ENCODE peak calls at places on chromosomes 5 and 9, in ten cellular contexts. T is tibial nerve, A is IMR-90, C is lung, R is coronary artery, U is heart left ventricle, I is GM12865, G is astrocyte of the spinal cord, Q is BJ, H is foreskin fibroblast. K is an unnamed sample.

GRCh38 chr9:107242073-107243063 is 40.7 kb upstream of the RAD23B start:
- DNase-seq in A (peak), I (peak), H (peak), Q (no peak), C (no peak), T (no peak), R (no peak), G (peak), U (no peak), K (no peak)

GRCh38 chr5:113050606-113051391 is 74.2 kb downstream of the DCP2 start:
- DNase-seq in G (peak), U (no peak), R (no peak), Q (peak), H (peak), A (peak), T (peak), C (no peak), I (no peak), K (peak)

GRCh38 chr9:38390851-38391250 is 1.7 kb upstream of the ALDH1B1 start:
- DNase-seq in A (no peak), C (no peak), U (no peak), T (no peak), I (no peak), H (no peak), G (no peak), Q (no peak), R (no peak), K (no peak)

GRCh38 chr9:125965421-125965820 is 218.2 kb downstream of the PBX3 start:
- DNase-seq in U (no peak), T (no peak), A (no peak), H (no peak), C (no peak), G (no peak), R (no peak), I (no peak), Q (no peak), K (no peak)

GRCh38 chr9:23824241-23825142 is 1.5 kb downstream of the ELAVL2 start:
- DNase-seq in C (no peak), I (no peak), U (no peak), T (no peak), Q (no peak), G (peak), H (peak), A (no peak), R (no peak), K (no peak)

GRCh38 chr5:66596791-66597757 is 881 bp downstream of the MAST4 start:
- DNase-seq in U (peak), A (no peak), I (no peak), Q (no peak), G (peak), H (peak), R (no peak), T (no peak), C (peak), K (no peak)

GRCh38 chr5:55691265-55692105 is 20.6 kb downstream of the SLC38A9 start:
- DNase-seq in C (no peak), U (no peak), I (peak), R (no peak), G (peak), Q (no peak), T (no peak), A (peak), H (peak), K (no peak)

GRCh38 chr5:172343741-172344140 is 60.2 kb upstream of the UBTD2 start:
- DNase-seq in G (no peak), C (no peak), A (no peak), I (no peak), Q (no peak), T (no peak), U (no peak), R (no peak), H (no peak), K (no peak)

GRCh38 chr9:131731237-131731995 is 8.5 kb downstream of the RAPGEF1 start:
- DNase-seq in A (peak), C (no peak), H (peak), T (no peak), Q (no peak), G (no peak), I (peak), R (no peak), U (no peak), K (no peak)

GRCh38 chr5:157511656-157512644 is 51.9 kb downstream of the NIPAL4 start:
- DNase-seq in I (no peak), U (peak), A (peak), R (peak), Q (peak), C (peak), T (peak), H (peak), G (peak), K (peak)

GRCh38 chr9:112271466-112272098 is 61.8 kb downstream of the PTBP3 start:
- DNase-seq in T (no peak), R (no peak), A (peak), C (no peak), I (no peak), Q (no peak), H (no peak), G (peak), U (no peak), K (no peak)

GRCh38 chr9:125544988-125545651 is 161.9 kb downstream of the MAPKAP1 start:
- DNase-seq in R (peak), A (peak), T (no peak), I (no peak), C (peak), U (no peak), G (peak), H (peak), Q (peak), K (no peak)

GRCh38 chr5:53027913-53028312 is 38.8 kb downstream of the ITGA2 start:
- DNase-seq in U (peak), Q (no peak), H (peak), G (peak), R (no peak), I (no peak), C (no peak), A (peak), T (no peak), K (no peak)

GRCh38 chr5:93582677-93583524 is at the start of gene NR2F1:
- DNase-seq in A (peak), Q (peak), R (no peak), G (peak), T (peak), C (peak), H (peak), U (no peak), I (peak), K (peak)

GRCh38 chr5:111144352-111144930 is 52.3 kb downstream of the WDR36 start:
- DNase-seq in T (no peak), H (peak), U (no peak), R (no peak), A (no peak), Q (no peak), G (peak), C (no peak), I (peak), K (no peak)

GRCh38 chr5:3262451-3262850 is 333.2 kb upstream of the IRX1 start:
- DNase-seq in R (no peak), U (no peak), H (no peak), I (no peak), Q (no peak), T (no peak), A (no peak), G (no peak), C (peak), K (no peak)

GRCh38 chr5:164358531-164359259 is 853.3 kb downstream of the MAT2B start:
- DNase-seq in T (no peak), I (no peak), G (peak), A (peak), R (no peak), H (peak), U (no peak), Q (no peak), C (no peak), K (no peak)

GRCh38 chr9:122128432-122129343 is 30.9 kb downstream of the NDUFA8 start:
- DNase-seq in A (no peak), U (peak), C (no peak), I (no peak), Q (no peak), T (no peak), R (no peak), H (no peak), G (no peak), K (no peak)

GRCh38 chr5:175079707-175080106 is 355.3 kb downstream of the MSX2 start:
- DNase-seq in C (no peak), G (no peak), H (no peak), A (no peak), R (no peak), U (no peak), T (no peak), I (no peak), Q (no peak), K (no peak)

GRCh38 chr5:119274767-119275130 is 81.1 kb upstream of the TNFAIP8 start:
- DNase-seq in C (no peak), A (peak), G (peak), R (no peak), T (no peak), I (peak), H (peak), Q (peak), U (no peak), K (peak)

GRCh38 chr5:102826629-102827028 is 71.5 kb downstream of the PAM start:
- DNase-seq in A (no peak), C (no peak), I (no peak), G (no peak), T (no peak), U (no peak), H (no peak), Q (no peak), R (no peak), K (no peak)

GRCh38 chr9:118029425-118029824 is 325.2 kb downstream of the TLR4 start:
- DNase-seq in Q (no peak), U (no peak), A (no peak), I (no peak), R (no peak), H (no peak), C (no peak), G (no peak), T (no peak), K (no peak)

GRCh38 chr5:135091286-135091685 is 57.3 kb upstream of the PITX1 start:
- DNase-seq in G (no peak), Q (no peak), A (no peak), C (no peak), U (no peak), R (peak), I (no peak), T (no peak), H (no peak), K (no peak)

GRCh38 chr9:113151696-113152630 is 1.2 kb downstream of the SLC31A2 start:
- DNase-seq in A (no peak), C (no peak), I (no peak), U (no peak), R (no peak), H (no peak), T (peak), G (no peak), Q (no peak), K (no peak)

GRCh38 chr5:36624277-36624676 is 17.9 kb downstream of the SLC1A3 start:
- DNase-seq in Q (no peak), A (no peak), G (no peak), R (no peak), H (no peak), U (no peak), I (no peak), T (no peak), C (no peak), K (no peak)

GRCh38 chr9:35650341-35651158 is at the start of gene SIT1:
- DNase-seq in C (no peak), T (no peak), U (no peak), H (no peak), A (no peak), R (no peak), G (no peak), Q (no peak), I (peak), K (no peak)

GRCh38 chr9:133592731-133593409 is 16.3 kb downstream of the FAM163B start:
- DNase-seq in H (no peak), T (no peak), Q (no peak), R (no peak), G (no peak), I (peak), U (no peak), A (no peak), C (no peak), K (no peak)

GRCh38 chr9:136135326-136136126 is 16.9 kb upstream of the TMEM250 start:
- DNase-seq in R (no peak), U (no peak), C (no peak), H (no peak), T (no peak), I (no peak), Q (no peak), A (no peak), G (no peak), K (no peak)

GRCh38 chr5:169805527-169805934 is 168.5 kb downstream of the DOCK2 start:
- DNase-seq in I (peak), H (no peak), R (no peak), U (no peak), T (no peak), A (peak), C (no peak), G (no peak), Q (no peak), K (no peak)

GRCh38 chr5:146878471-146879172 is at the start of gene PPP2R2B:
- DNase-seq in Q (no peak), T (no peak), I (no peak), C (no peak), H (peak), G (peak), U (peak), R (peak), A (peak), K (no peak)

GRCh38 chr9:27276182-27277030 is 20.5 kb downstream of the EQTN start:
- DNase-seq in R (no peak), C (no peak), A (peak), G (peak), T (peak), Q (no peak), U (no peak), I (peak), H (peak), K (peak)

GRCh38 chr9:123696476-123696875 is 233.4 kb downstream of the DENND1A start:
- DNase-seq in I (no peak), R (no peak), H (peak), G (no peak), T (no peak), Q (no peak), A (peak), U (no peak), C (no peak), K (no peak)

GRCh38 chr5:643811-644271 is 31.7 kb downstream of the CEP72 start:
- DNase-seq in G (peak), R (no peak), T (no peak), C (no peak), A (no peak), Q (no peak), U (no peak), H (no peak), I (peak), K (no peak)

GRCh38 chr9:92664394-92665152 is 5.4 kb downstream of the IPPK start:
- DNase-seq in U (no peak), A (peak), C (no peak), G (peak), I (peak), R (no peak), T (no peak), Q (no peak), H (no peak), K (no peak)

GRCh38 chr5:152372875-152373274 is 32.2 kb downstream of the NMUR2 start:
- DNase-seq in G (no peak), U (no peak), R (no peak), A (no peak), I (no peak), Q (no peak), T (no peak), C (no peak), H (no peak), K (no peak)

GRCh38 chr9:17962747-17963146 is 383.9 kb downstream of the SH3GL2 start:
- DNase-seq in R (no peak), A (no peak), I (no peak), Q (no peak), H (no peak), C (no peak), T (peak), U (peak), G (no peak), K (no peak)

GRCh38 chr5:171863928-171864327 is 78.3 kb downstream of the SMIM23 start:
- DNase-seq in G (peak), Q (peak), R (no peak), T (no peak), A (peak), I (no peak), C (no peak), H (peak), U (no peak), K (peak)

GRCh38 chr5:157607371-157608161 is 32.0 kb upstream of the ADAM19 start:
- DNase-seq in G (peak), T (no peak), C (no peak), A (peak), R (no peak), I (peak), U (no peak), H (peak), Q (no peak), K (no peak)

GRCh38 chr5:150209020-150209635 is 19.3 kb downstream of the SLC6A7 start:
- DNase-seq in R (peak), H (peak), Q (no peak), I (no peak), T (peak), A (peak), C (peak), G (peak), U (no peak), K (peak)

DNA sequence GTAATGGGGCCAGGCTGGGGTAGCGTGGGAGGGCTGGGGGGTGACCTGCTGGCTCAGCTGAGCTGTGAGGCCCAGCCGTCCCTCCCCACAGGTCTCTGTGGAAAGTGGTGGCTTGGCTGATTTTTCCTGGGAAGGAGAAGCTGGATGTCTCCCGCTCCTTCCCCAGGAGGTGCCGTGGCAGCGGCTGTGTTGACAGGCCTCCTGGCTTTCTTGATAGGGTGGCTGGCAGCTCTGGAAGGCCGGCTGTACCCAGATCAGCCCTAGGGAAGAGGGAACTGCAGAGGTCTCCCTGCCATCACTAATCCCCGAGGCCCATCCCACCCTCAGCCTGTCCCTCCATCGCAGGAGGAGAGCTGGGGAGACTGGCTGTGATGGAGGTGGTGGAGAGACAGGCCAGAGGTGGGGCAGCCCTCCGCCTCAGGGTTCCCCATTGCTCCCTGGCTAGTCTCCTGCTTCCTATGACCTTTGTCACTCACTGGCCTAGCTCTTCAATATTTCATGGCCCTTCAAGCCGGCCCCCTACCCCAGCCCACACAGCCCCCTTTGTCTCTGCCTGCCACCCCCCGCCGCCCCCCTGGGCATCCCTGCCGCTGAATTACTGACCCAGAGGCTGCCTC is 6.8 kb downstream of the CXXC5 start:
- DNase-seq in G (no peak), I (no peak), Q (no peak), H (no peak), T (no peak), U (peak), R (no peak), A (no peak), C (no peak), K (no peak)
- H3K4me3 ChIP-seq in G (peak), I (no peak), Q (no peak), H (no peak), T (peak), U (no peak), R (peak), A (no peak), C (no peak), K (no peak)

DNA sequence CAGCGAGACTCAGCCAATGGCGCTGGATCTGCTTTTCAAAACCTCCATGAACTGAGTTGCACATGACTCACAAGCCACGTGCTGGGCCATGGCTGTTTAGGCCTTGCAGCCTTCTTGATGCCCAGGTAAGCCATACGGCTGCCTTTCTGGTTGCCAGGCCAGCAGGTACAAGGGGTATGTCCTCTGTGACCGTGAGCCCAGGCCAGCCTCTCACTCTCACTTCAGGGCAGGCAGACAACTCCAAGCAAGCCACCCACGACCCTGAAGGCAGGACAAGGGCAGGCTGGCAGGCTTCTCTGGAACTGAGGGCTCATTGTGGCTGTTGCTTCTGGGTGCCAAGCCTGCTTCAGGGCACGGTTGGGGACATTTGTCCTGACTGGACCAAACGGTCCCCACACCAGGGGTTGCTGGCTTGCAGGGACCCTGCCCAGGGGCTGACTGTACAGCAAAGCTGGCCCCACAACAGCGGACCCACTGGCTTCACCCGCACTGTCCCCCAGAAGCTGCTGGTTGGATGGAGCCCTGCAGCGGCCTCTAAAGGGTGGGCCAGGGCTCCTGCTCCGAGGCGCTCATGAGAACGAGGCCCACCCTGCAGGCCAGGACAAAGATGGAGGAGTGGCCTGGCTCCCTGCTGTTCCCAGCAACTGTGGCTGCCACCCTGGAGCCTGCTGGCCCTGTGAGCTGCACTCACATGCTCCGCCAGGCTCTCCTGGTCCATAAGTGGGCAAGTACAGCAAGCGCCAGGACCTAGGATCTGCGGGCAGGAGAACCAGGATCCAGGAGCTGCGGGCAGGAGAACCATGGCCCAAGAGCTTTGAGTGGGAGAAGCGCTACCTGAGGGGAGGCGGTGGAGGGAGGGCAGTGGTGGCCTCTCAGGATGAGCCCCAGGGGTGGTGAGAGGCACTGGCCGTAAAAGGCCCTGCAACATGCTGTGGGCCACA is 34.3 kb upstream of the NSMF start:
- DNase-seq in I (no peak), R (no peak), T (no peak), Q (no peak), U (no peak), G (no peak), A (no peak), C (no peak), H (no peak), K (no peak)
- TF ChIP-seq CTCF in I (no peak), R (no peak), T (no peak), Q (no peak), U (no peak), G (no peak), A (no peak), C (no peak), H (no peak), K (no peak)

GRCh38 chr5:96703985-96704384 is 41.8 kb downstream of the CAST start:
- DNase-seq in G (no peak), A (peak), R (no peak), C (no peak), U (no peak), Q (no peak), T (no peak), I (no peak), H (no peak), K (no peak)
- H3K4me3 ChIP-seq in G (peak), A (no peak), R (peak), C (no peak), U (peak), Q (no peak), T (no peak), I (peak), H (peak), K (peak)

GRCh38 chr9:3848445-3849114 is 322.8 kb upstream of the RFX3 start:
- DNase-seq in Q (no peak), T (no peak), I (no peak), A (peak), G (peak), H (peak), C (no peak), U (no peak), R (no peak), K (no peak)
- TF ChIP-seq CTCF in Q (no peak), T (no peak), I (no peak), A (no peak), G (peak), H (no peak), C (no peak), U (no peak), R (no peak), K (no peak)

GRCh38 chr9:84261082-84261746 is 79.3 kb downstream of the SLC28A3 start:
- DNase-seq in H (peak), G (peak), Q (peak), A (peak), R (peak), I (peak), C (peak), U (peak), T (peak), K (peak)
- H3K4me3 ChIP-seq in H (peak), G (peak), Q (peak), A (peak), R (peak), I (no peak), C (no peak), U (no peak), T (peak), K (peak)

DNA sequence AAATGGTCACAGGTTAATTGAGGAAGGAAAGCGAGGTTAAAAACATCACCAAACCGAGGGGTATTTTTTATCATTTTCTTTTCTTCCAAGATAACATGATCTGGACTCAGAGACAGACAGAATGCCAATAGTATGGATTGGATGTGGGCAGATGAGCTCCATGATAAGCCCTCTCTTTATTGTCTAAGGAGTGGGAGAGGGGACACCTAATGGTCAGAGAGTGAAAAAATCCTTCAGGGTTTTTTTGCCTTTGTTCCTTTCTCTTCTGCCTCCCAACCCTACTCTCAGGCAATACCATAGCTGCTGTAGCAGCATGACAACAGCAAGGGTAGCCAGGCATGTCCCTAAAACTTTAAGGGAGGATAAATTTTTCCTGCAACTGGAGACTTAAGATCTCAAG is 94.7 kb downstream of the DIRAS2 start:
- DNase-seq in U (no peak), I (no peak), R (no peak), T (no peak), Q (no peak), H (no peak), G (no peak), C (no peak), A (no peak), K (no peak)
- TF ChIP-seq CTCF in U (no peak), I (no peak), R (no peak), T (no peak), Q (peak), H (no peak), G (peak), C (no peak), A (no peak), K (no peak)